ENCODE peak calls at places on chromosomes 3 and 15, in five cellular contexts. M is MV-4-11; C is stimulated activated CD8-positive, alpha-beta memory T cell treated with anti-CD3 and anti-CD28 coated beads, Interleukin-4, amount 100 ng/mL, for 1 hour; F is AG10803; U is LNCaP clone FGC. R is an unnamed sample.

GRCh38 chr15:48800811-48801460 is 9.9 kb downstream of the CEP152 start:
- DNase-seq in M (peak), C (no peak), F (peak), U (no peak), R (no peak)

GRCh38 chr15:71804695-71805470 is 5.5 kb upstream of the NR2E3 start:
- DNase-seq in M (no peak), C (no peak), F (no peak), U (no peak), R (no peak)

GRCh38 chr15:28934645-28935044 is 48.9 kb downstream of the APBA2 start:
- DNase-seq in M (no peak), C (no peak), F (no peak), U (no peak), R (no peak)

GRCh38 chr3:58271901-58272501 is 34.0 kb upstream of the RPP14 start:
- DNase-seq in M (peak), C (no peak), F (peak), U (no peak), R (no peak)

GRCh38 chr3:175546115-175546514 is 687.0 kb downstream of the NAALADL2 start:
- DNase-seq in M (no peak), C (no peak), F (no peak), U (no peak), R (no peak)

GRCh38 chr3:69932501-69932900 is 67.0 kb upstream of the SAMMSON start:
- DNase-seq in M (no peak), C (no peak), F (no peak), U (no peak), R (no peak)

GRCh38 chr15:93182806-93183205 is 93.8 kb upstream of the RGMA start:
- DNase-seq in M (no peak), C (no peak), F (no peak), U (no peak), R (no peak)

GRCh38 chr3:141086188-141086587 is 35.0 kb downstream of the SPSB4 start:
- DNase-seq in M (no peak), C (no peak), F (no peak), U (no peak), R (no peak)

GRCh38 chr3:27626596-27627118 is 95.5 kb downstream of the EOMES start:
- DNase-seq in M (no peak), C (no peak), F (no peak), U (no peak), R (no peak)

GRCh38 chr15:92811514-92811913 is 88.6 kb upstream of the CHD2 start:
- DNase-seq in M (no peak), C (no peak), F (no peak), U (peak), R (no peak)

GRCh38 chr3:102544741-102545140 is 109.9 kb downstream of the ZPLD1 start:
- DNase-seq in M (no peak), C (no peak), F (no peak), U (no peak), R (no peak)

GRCh38 chr3:172716476-172716875 is 5.6 kb upstream of the NCEH1 start:
- DNase-seq in M (peak), C (no peak), F (no peak), U (no peak), R (no peak)

R was measured in esophagus squamous epithelium.